ENCODE peak calls at places on chromosomes 5 and 9, in nine cellular contexts. L, N, O, Z, C, S, T, V and A are unnamed samples.

GRCh38 chr5:170769898-170770416 is 13.6 kb upstream of the GABRP start:
- DNase-seq in N (no peak), Z (no peak), V (no peak), T (no peak), S (no peak), L (no peak), C (no peak), O (no peak), A (no peak)

GRCh38 chr5:113489299-113489698 is 1.0 kb upstream of the MCC start:
- DNase-seq in C (no peak), Z (peak; percentile 96), L (peak; percentile 96), V (no peak), S (no peak), N (no peak), O (no peak), T (no peak), A (no peak)

GRCh38 chr5:179601871-179602625 is 21.4 kb downstream of the HNRNPH1 start:
- DNase-seq in V (no peak), O (no peak), T (no peak), Z (no peak), L (no peak), N (no peak), S (no peak), C (no peak), A (no peak)

GRCh38 chr5:58898006-58898405 is 315.1 kb downstream of the RAB3C start:
- DNase-seq in V (no peak), S (no peak), T (no peak), N (no peak), C (no peak), O (no peak), Z (no peak), L (no peak), A (no peak)

GRCh38 chr5:136052692-136053335 is 24.0 kb downstream of the TGFBI start:
- DNase-seq in O (no peak), C (no peak), S (no peak), L (no peak), V (no peak), T (no peak), Z (no peak), N (no peak), A (no peak)

GRCh38 chr9:91033802-91034201 is 232.2 kb downstream of the SYK start:
- DNase-seq in L (no peak), C (peak; percentile 53), V (peak; percentile 58), S (peak; percentile 61), Z (peak; percentile 27), O (peak; percentile 39), N (no peak), T (peak; percentile 39), A (no peak)

GRCh38 chr5:13866792-13867191 is 77.7 kb downstream of the DNAH5 start:
- DNase-seq in Z (peak; percentile 53), V (no peak), L (peak; percentile 22), N (no peak), S (no peak), T (no peak), C (no peak), O (no peak), A (peak; percentile 69)

GRCh38 chr5:1317921-1318565 is 23.2 kb upstream of the TERT start:
- DNase-seq in L (no peak), S (no peak), O (no peak), N (no peak), C (no peak), T (no peak), V (no peak), Z (no peak), A (no peak)

GRCh38 chr9:136077491-136077890 is 17.6 kb downstream of the NACC2 start:
- DNase-seq in T (no peak), S (no peak), O (no peak), V (no peak), N (no peak), C (no peak), L (no peak), Z (no peak), A (no peak)

GRCh38 chr5:142286111-142286510 is 38.7 kb downstream of the SPRY4 start:
- DNase-seq in T (no peak), C (no peak), O (no peak), Z (no peak), S (no peak), N (no peak), V (no peak), L (no peak), A (no peak)

GRCh38 chr9:134296301-134297081 is 29.8 kb upstream of the RXRA start:
- DNase-seq in T (no peak), L (no peak), Z (no peak), V (no peak), S (no peak), O (no peak), N (no peak), C (no peak), A (no peak)

GRCh38 chr5:119945696-119946095 is 316.3 kb downstream of the FAM170A start:
- DNase-seq in O (no peak), C (no peak), N (peak; percentile 7), S (no peak), T (no peak), L (no peak), V (no peak), Z (no peak), A (no peak)

GRCh38 chr9:95506692-95507455 is 9.9 kb downstream of the PTCH1 start:
- DNase-seq in O (no peak), C (no peak), S (no peak), Z (peak; percentile 52), V (peak; percentile 30), L (no peak), T (peak; percentile 32), N (peak; percentile 75), A (no peak)

GRCh38 chr5:84634256-84634655 is 249.6 kb upstream of the EDIL3 start:
- DNase-seq in Z (peak; percentile 57), S (no peak), N (no peak), L (no peak), C (no peak), T (no peak), V (no peak), O (no peak), A (no peak)

GRCh38 chr5:81949479-81949878 is 22.3 kb upstream of the ATG10 start:
- DNase-seq in O (no peak), C (no peak), T (no peak), L (no peak), V (no peak), Z (no peak), S (no peak), N (no peak), A (no peak)

GRCh38 chr5:170625221-170626165 is 121.7 kb downstream of the KCNIP1 start:
- DNase-seq in T (no peak), V (no peak), Z (no peak), L (no peak), S (no peak), O (no peak), N (no peak), C (no peak), A (no peak)

GRCh38 chr5:127925916-127926315 is 157.7 kb upstream of the SLC12A2 start:
- DNase-seq in N (no peak), O (no peak), L (no peak), T (no peak), Z (no peak), V (no peak), S (no peak), C (no peak), A (no peak)

GRCh38 chr9:133991964-133992779 is at the start of gene VAV2:
- DNase-seq in T (peak; percentile 21), V (no peak), O (peak; percentile 38), Z (peak; percentile 79), L (no peak), N (peak; percentile 53), C (no peak), S (peak; percentile 44), A (peak; percentile 77)

GRCh38 chr9:94097788-94098413 is 13.6 kb downstream of the PTPDC1 start:
- DNase-seq in L (peak; percentile 60), S (no peak), C (no peak), T (no peak), N (no peak), V (no peak), Z (peak; percentile 93), O (no peak), A (no peak)

GRCh38 chr5:69167488-69167845 is 517 bp downstream of the CCNB1 start:
- DNase-seq in T (no peak), Z (no peak), S (no peak), O (no peak), V (no peak), C (no peak), N (no peak), L (no peak), A (no peak)

GRCh38 chr5:78377056-78377717 is 16.8 kb downstream of the SCAMP1 start:
- DNase-seq in N (peak; percentile 18), O (no peak), S (no peak), T (no peak), V (no peak), L (no peak), Z (no peak), C (no peak), A (no peak)

GRCh38 chr5:63456279-63456678 is 506.0 kb downstream of the HTR1A start:
- DNase-seq in N (no peak), L (no peak), T (no peak), O (no peak), V (no peak), Z (no peak), C (no peak), S (no peak), A (no peak)

GRCh38 chr5:30539004-30539634 is 654.4 kb upstream of the CDH6 start:
- DNase-seq in N (no peak), Z (no peak), T (no peak), C (no peak), L (no peak), S (no peak), V (no peak), O (no peak), A (no peak)

GRCh38 chr5:108046955-108047670 is 334.8 kb downstream of the FBXL17 start:
- DNase-seq in Z (no peak), T (no peak), C (no peak), N (no peak), S (no peak), V (no peak), O (no peak), L (no peak), A (no peak)

GRCh38 chr5:131413605-131414559 is 150.0 kb downstream of the CDC42SE2 start:
- DNase-seq in T (no peak), L (peak; percentile 46), S (peak; percentile 34), O (no peak), Z (peak; percentile 3), N (no peak), V (peak; percentile 5), C (no peak), A (no peak)

GRCh38 chr9:116837038-116837998 is 150.2 kb downstream of the TRIM32 start:
- DNase-seq in T (no peak), Z (no peak), O (no peak), S (no peak), L (no peak), C (no peak), V (no peak), N (no peak), A (no peak)

GRCh38 chr5:123950701-123951100 is 438.7 kb downstream of the CSNK1G3 start:
- DNase-seq in O (no peak), C (no peak), S (no peak), L (no peak), Z (no peak), N (no peak), T (no peak), V (no peak), A (no peak)

GRCh38 chr9:22117511-22118388 is 108.6 kb upstream of the CDKN2B start:
- DNase-seq in S (no peak), L (no peak), T (no peak), O (no peak), V (no peak), Z (peak; percentile 33), N (no peak), C (no peak), A (peak; percentile 49)

GRCh38 chr5:109803854-109804253 is 114.1 kb downstream of the MAN2A1 start:
- DNase-seq in L (no peak), S (no peak), V (no peak), C (no peak), T (no peak), O (no peak), Z (no peak), N (no peak), A (no peak)